ENCODE peak calls at places on chromosome X, in four cellular contexts. D is tibial artery, M is mammary epithelial cell, C is GM23248. T is an unnamed sample.

GRCh38 chrX:3592184-3592583 is 121.3 kb downstream of the PRKX start:
- DNase-seq in D (no peak), M (no peak), C (no peak), T (no peak)

GRCh38 chrX:68511255-68511654 is 12.4 kb downstream of the YIPF6 start:
- DNase-seq in D (no peak), M (peak), C (peak), T (no peak)

GRCh38 chrX:73262991-73263390 is 48.3 kb upstream of the NAP1L2 start:
- DNase-seq in D (no peak), M (no peak), C (peak), T (no peak)

GRCh38 chrX:12814434-12814833 is 23.2 kb downstream of the PRPS2 start:
- DNase-seq in D (peak), M (peak), C (peak), T (no peak)

GRCh38 chrX:139949703-139950102 is 15.6 kb downstream of the CXorf66 start:
- DNase-seq in D (no peak), M (no peak), C (no peak), T (no peak)

GRCh38 chrX:103565752-103566151 is 19.6 kb upstream of the TCEAL4 start:
- DNase-seq in D (no peak), M (peak), C (peak), T (peak)

GRCh38 chrX:101482296-101482695 is 3.0 kb upstream of the ARMCX4 start:
- DNase-seq in D (no peak), M (no peak), C (peak), T (no peak)

GRCh38 chrX:119655125-119655524 is 37.8 kb downstream of the SEPTIN6 start:
- DNase-seq in D (no peak), M (peak), C (peak), T (peak)

GRCh38 chrX:112819013-112819635 is 21.5 kb downstream of the AMOT start:
- DNase-seq in D (no peak), M (peak), C (peak), T (no peak)

GRCh38 chrX:136390921-136391320 is 90.2 kb downstream of the ADGRG4 start:
- DNase-seq in D (no peak), M (no peak), C (no peak), T (no peak)

GRCh38 chrX:68995780-68996551 is 167.1 kb downstream of the EFNB1 start:
- DNase-seq in D (no peak), M (peak), C (no peak), T (no peak)

GRCh38 chrX:12673487-12673886 is 117.7 kb upstream of the PRPS2 start:
- DNase-seq in D (no peak), M (no peak), C (no peak), T (no peak)

GRCh38 chrX:18607966-18608365 is 63.9 kb downstream of the RS1 start:
- DNase-seq in D (no peak), M (no peak), C (peak), T (no peak)

GRCh38 chrX:103730746-103731508 is 20.2 kb downstream of the TMEM31 start:
- DNase-seq in D (no peak), M (peak), C (peak), T (no peak)

GRCh38 chrX:70454441-70455365 is 10.1 kb downstream of the DLG3 start:
- DNase-seq in D (peak), M (peak), C (peak), T (no peak)

GRCh38 chrX:130264573-130264972 is 4.1 kb downstream of the ZNF280C start:
- DNase-seq in D (no peak), M (peak), C (peak), T (no peak)

GRCh38 chrX:146831994-146832393 is 17.4 kb upstream of the CXorf51A start:
- DNase-seq in D (no peak), M (no peak), C (no peak), T (no peak)

GRCh38 chrX:37943554-37943953 is 62.8 kb upstream of the SYTL5 start:
- DNase-seq in D (no peak), M (no peak), C (no peak), T (no peak)

GRCh38 chrX:129641941-129642340 is 12.8 kb downstream of the APLN start:
- DNase-seq in D (no peak), M (peak), C (peak), T (no peak)

GRCh38 chrX:83759872-83760271 is 101.1 kb upstream of the CYLC1 start:
- DNase-seq in D (no peak), M (no peak), C (peak), T (no peak)

GRCh38 chrX:17591741-17592110 is 145.6 kb upstream of the SCML1 start:
- DNase-seq in D (peak), M (peak), C (peak), T (no peak)

GRCh38 chrX:154540897-154541535 is 5.6 kb downstream of the G6PD start:
- DNase-seq in D (no peak), M (peak), C (no peak), T (no peak)
- H3K27ac ChIP-seq in D (peak), M (peak), C (peak), T (peak)

DNA sequence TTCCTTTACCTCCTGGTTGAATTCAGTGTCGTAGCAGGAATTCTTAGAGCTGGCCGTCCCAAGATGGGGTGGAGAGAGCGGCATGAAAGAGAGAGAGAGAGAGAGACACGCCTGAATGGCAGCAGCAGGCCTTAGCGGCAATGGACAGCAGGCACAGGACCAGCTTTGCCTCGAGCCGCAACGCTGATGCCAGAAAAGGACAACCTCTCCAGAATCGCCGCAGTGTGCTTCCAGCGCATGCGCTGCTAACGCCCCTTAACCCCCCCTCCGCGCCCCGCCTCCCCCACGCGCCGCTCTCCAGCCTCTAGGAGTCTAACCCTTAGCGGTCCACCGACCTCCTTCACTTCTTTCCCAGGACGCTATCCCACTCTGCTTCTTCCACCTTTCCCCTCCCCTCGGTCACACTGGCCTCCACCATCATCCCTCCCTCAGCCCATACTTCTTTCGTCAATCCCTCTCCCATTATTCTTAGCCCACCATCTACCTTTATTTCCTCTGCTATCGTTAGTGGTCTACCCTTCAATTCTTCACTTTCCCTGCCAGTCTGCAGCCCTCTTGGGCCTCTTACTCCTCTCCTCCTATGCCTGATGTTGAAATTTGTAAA is 10.5 kb upstream of the ZCCHC13 start:
- DNase-seq in D (peak), M (peak), C (peak), T (no peak)
- H3K27ac ChIP-seq in D (peak), M (no peak), C (peak), T (peak)

GRCh38 chrX:45956222-45956867 is 588.9 kb downstream of the ZNF674 start:
- DNase-seq in D (no peak), M (no peak), C (no peak), T (no peak)

GRCh38 chrX:45952030-45952429 is 593.2 kb downstream of the ZNF674 start:
- DNase-seq in D (no peak), M (peak), C (no peak), T (no peak)

GRCh38 chrX:45959567-45959966 is 585.7 kb downstream of the ZNF674 start:
- DNase-seq in D (no peak), M (no peak), C (no peak), T (no peak)

DNA sequence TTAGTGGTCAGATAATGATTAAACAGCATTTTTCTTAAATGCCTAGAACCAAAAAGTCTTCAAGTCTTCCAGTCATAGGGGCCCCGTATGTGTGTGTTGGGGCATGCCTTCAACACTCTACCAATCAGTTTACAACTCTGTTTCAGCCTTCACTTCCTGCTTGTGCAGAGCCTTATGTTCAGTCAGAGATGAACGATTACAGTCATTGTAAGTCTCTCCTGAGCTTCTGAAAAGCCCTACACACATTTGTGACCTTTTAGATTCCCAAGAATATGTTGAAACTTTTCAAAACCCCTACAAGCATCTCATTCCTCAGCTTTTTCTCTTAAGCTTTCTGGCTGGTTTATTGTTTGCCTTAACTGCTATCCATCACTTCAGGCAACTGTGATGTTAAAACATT is 591.2 kb downstream of the ZNF674 start:
- DNase-seq in D (no peak), M (no peak), C (no peak), T (no peak)
- H3K27ac ChIP-seq in D (no peak), M (no peak), C (no peak), T (no peak)

GRCh38 chrX:28693101-28693500 is 105.9 kb downstream of the IL1RAPL1 start:
- DNase-seq in D (no peak), M (no peak), C (no peak), T (no peak)
- H3K27ac ChIP-seq in D (no peak), M (no peak), C (no peak), T (no peak)

T was measured in epithelial cell of prostate.